ENCODE peak calls at places on chromosomes 7 and 10, in ten cellular contexts. U is C1 segment of cervical spinal cord; G is ureter; Z is M059J; A is chondrocyte; B is NCI-H460; P is AG09309; M is stimulated activated CD4-positive, alpha-beta T cell treated with anti-CD3 and anti-CD28 coated beads, Interleukin-12 subunit alpha, Interleukin-12 subunit beta, amount 100 ng/mL, for 4 hours; N is activated CD4-positive, CD25-positive, alpha-beta regulatory T cell; R is bronchial epithelial cell. J is an unnamed sample.

GRCh38 chr10:15325243-15326002 is 45.7 kb downstream of the FAM171A1 start:
- DNase-seq in B (peak), A (no peak), P (no peak), R (peak), N (no peak), G (no peak), Z (peak), M (no peak), U (no peak), J (no peak)

GRCh38 chr10:25083546-25084111 is 67.2 kb downstream of the THNSL1 start:
- DNase-seq in A (no peak), G (no peak), M (no peak), B (no peak), N (no peak), R (no peak), U (peak), P (no peak), Z (no peak), J (no peak)

GRCh38 chr7:139078399-139078798 is 31.1 kb downstream of the ZC3HAV1 start:
- DNase-seq in Z (peak), P (no peak), M (no peak), G (no peak), A (no peak), R (no peak), B (no peak), N (no peak), U (no peak), J (no peak)

GRCh38 chr10:79275431-79275851 is 71.8 kb upstream of the PPIF start:
- DNase-seq in Z (no peak), B (no peak), N (no peak), P (no peak), G (no peak), A (no peak), M (no peak), U (peak), R (no peak), J (no peak)

GRCh38 chr7:153396475-153396874 is 636.9 kb downstream of the ACTR3B start:
- DNase-seq in B (no peak), M (no peak), P (no peak), A (no peak), G (no peak), Z (no peak), R (no peak), U (no peak), N (no peak), J (no peak)

GRCh38 chr7:102463841-102464576 is 654 bp downstream of the ALKBH4 start:
- DNase-seq in A (peak), M (no peak), G (no peak), Z (peak), B (no peak), R (no peak), P (no peak), U (no peak), N (no peak), J (no peak)

GRCh38 chr10:110059965-110060364 is 52.2 kb downstream of the ADD3 start:
- DNase-seq in A (no peak), P (no peak), M (no peak), R (no peak), U (no peak), N (no peak), B (no peak), G (no peak), Z (no peak), J (no peak)

GRCh38 chr7:73669858-73670385 is 2.3 kb downstream of the VPS37D start:
- DNase-seq in N (no peak), Z (no peak), M (no peak), A (no peak), P (no peak), B (no peak), G (no peak), U (no peak), R (no peak), J (no peak)

GRCh38 chr7:15378494-15378893 is 183.3 kb downstream of the AGMO start:
- DNase-seq in P (no peak), U (no peak), R (no peak), G (no peak), M (no peak), B (no peak), A (no peak), Z (no peak), N (no peak), J (no peak)

GRCh38 chr10:61764486-61764885 is 101.8 kb downstream of the CABCOCO1 start:
- DNase-seq in M (no peak), Z (no peak), B (no peak), N (no peak), G (no peak), P (no peak), A (no peak), R (no peak), U (no peak), J (no peak)

J was measured in Panc1.